ENCODE peak calls at places on chromosomes 4 and X, in nine cellular contexts. W is Peyer's patch, N is IMR-90, L is uterus, E is suprapubic skin, J is esophagus squamous epithelium, R is tibial nerve, M is A549, H is breast epithelium. K is an unnamed sample. For H3K4me1, the result is how much of the 10 kb centered on the place peaks cover.

GRCh38 chr4:155582971-155583437 is 83.6 kb upstream of the GUCY1A1 start:
- DNase-seq in J (no peak), E (no peak), N (peak), R (no peak), L (no peak), H (no peak), W (no peak), M (no peak), K (no peak)

GRCh38 chrX:124383367-124383766 is 37.0 kb downstream of the SH2D1A start:
- DNase-seq in R (no peak), H (no peak), E (no peak), M (no peak), L (no peak), J (no peak), W (no peak), N (no peak), K (no peak)

GRCh38 chr4:133865606-133866327 is 335.8 kb downstream of the PABPC4L start:
- DNase-seq in R (no peak), L (no peak), E (no peak), W (no peak), J (no peak), N (peak), H (no peak), M (peak), K (no peak)

GRCh38 chrX:47112316-47112954 is 32.1 kb downstream of the NDUFB11 start:
- DNase-seq in J (no peak), L (no peak), E (no peak), R (no peak), M (no peak), H (no peak), N (no peak), W (no peak), K (peak)

GRCh38 chr4:124334119-124334518 is 378.4 kb downstream of the ANKRD50 start:
- DNase-seq in H (no peak), J (no peak), L (no peak), E (no peak), M (peak), W (no peak), N (peak), R (no peak), K (peak)

GRCh38 chrX:7059214-7059838 is 88.2 kb upstream of the STS start:
- DNase-seq in R (no peak), H (no peak), J (no peak), N (no peak), L (no peak), M (no peak), E (no peak), W (peak), K (no peak)

GRCh38 chrX:107738272-107738671 is 37.3 kb downstream of the TSC22D3 start:
- DNase-seq in L (peak), R (no peak), M (no peak), H (no peak), E (no peak), W (no peak), N (no peak), J (no peak), K (no peak)

GRCh38 chr4:127634181-127634580 is 1.4 kb downstream of the INTU start:
- DNase-seq in J (no peak), R (no peak), N (peak), H (no peak), L (no peak), W (no peak), M (no peak), E (no peak), K (no peak)

GRCh38 chrX:103789004-103789403 is 12.4 kb downstream of the PLP1 start:
- DNase-seq in H (no peak), E (no peak), L (no peak), M (no peak), J (no peak), W (no peak), R (no peak), N (no peak), K (no peak)

GRCh38 chr4:40912455-40913055 is 162.8 kb downstream of the NSUN7 start:
- DNase-seq in L (no peak), R (no peak), M (no peak), H (no peak), J (no peak), N (peak), W (no peak), E (no peak), K (no peak)
- H3K27ac ChIP-seq in L (no peak), R (no peak), M (no peak), H (no peak), J (no peak), N (no peak), W (no peak), E (no peak), K (no peak)

GRCh38 chr4:98929341-98930267 is 671 bp upstream of the EIF4E start:
- DNase-seq in R (no peak), W (peak), M (peak), N (peak), J (no peak), L (peak), H (peak), E (peak), K (peak)
- TF ChIP-seq POLR2A in R (no peak), W (peak), M (peak), N (peak), J (no peak), L (peak), H (no peak), E (no peak), K (no peak)

GRCh38 chrX:148611993-148612392 is 111.6 kb downstream of the AFF2 start:
- DNase-seq in J (no peak), W (no peak), L (no peak), H (no peak), M (no peak), E (no peak), R (no peak), N (no peak), K (no peak)

GRCh38 chrX:148609766-148610698 is 109.6 kb downstream of the AFF2 start:
- DNase-seq in R (no peak), W (no peak), N (no peak), L (no peak), H (no peak), J (no peak), M (no peak), E (no peak), K (no peak)

GRCh38 chrX:148612431-148612830 is 112.0 kb downstream of the AFF2 start:
- DNase-seq in R (no peak), W (no peak), L (no peak), H (no peak), M (no peak), E (no peak), N (no peak), J (no peak), K (no peak)
- H3K4me1 ChIP-seq in R (under half), W (under half), L (under half), H (under half), M (under half), E (under half), N (under half), J (under half), K (under half)

GRCh38 chrX:153334654-153335295 is 822 bp downstream of the ZNF275 start:
- DNase-seq in M (no peak), R (no peak), H (no peak), J (no peak), E (no peak), W (no peak), N (no peak), L (no peak), K (no peak)
- H3K27ac ChIP-seq in M (peak), R (peak), H (peak), J (peak), E (no peak), W (peak), N (peak), L (peak), K (peak)

DNA sequence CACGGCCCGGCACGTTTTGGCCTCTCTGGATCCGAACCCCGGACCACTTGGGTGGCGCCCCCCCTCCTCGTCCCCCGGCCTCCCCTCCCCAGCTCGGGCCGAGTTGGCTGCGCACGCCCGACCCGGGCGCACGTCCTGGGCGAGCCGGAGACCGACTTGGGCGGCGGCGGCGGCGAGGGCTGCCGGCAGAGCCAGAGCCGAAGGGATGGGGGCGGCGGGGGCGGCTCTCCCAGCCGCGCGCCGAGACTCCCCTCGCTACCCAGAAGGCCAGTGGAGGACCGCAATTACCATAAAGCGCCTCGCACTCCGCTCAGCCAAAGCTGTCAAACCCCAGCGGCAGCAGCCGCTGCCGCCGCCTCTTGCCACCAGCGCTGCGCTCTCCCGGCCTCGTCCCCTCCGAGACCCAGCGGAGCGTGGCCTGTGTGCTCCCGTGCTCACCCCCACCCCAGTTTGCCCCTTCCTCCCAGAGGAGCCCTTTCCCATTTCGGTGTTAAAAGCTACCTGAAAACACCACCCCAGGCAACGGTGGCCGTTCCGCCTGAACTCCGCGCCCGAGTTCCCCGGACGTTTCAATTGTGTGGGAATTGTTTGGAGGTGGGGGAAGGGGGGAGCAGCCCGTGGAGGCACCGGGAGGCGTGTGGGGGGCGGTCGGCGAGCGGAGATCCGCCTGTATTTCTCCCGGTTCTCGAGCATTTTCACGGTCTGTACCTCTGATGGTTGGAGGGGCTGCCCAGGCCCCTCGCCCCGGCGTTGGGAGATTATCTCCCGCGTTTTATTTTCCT is 697 bp upstream of the BCOR start:
- DNase-seq in N (no peak), R (no peak), E (no peak), W (peak), J (no peak), M (peak), L (peak), H (no peak), K (peak)
- TF ChIP-seq POLR2A in N (peak), R (no peak), E (no peak), W (no peak), J (peak), M (no peak), L (no peak), H (no peak), K (no peak)

GRCh38 chr4:101331017-101331416 is 16.3 kb downstream of the PPP3CA start:
- DNase-seq in M (no peak), N (no peak), J (no peak), H (no peak), L (no peak), E (no peak), W (no peak), R (no peak), K (no peak)
- H3K4me1 ChIP-seq in M (under half), N (under half), J (under half), H (under half), L (under half), E (under half), W (under half), R (under half), K (under half)

GRCh38 chr4:159367421-159368105 is 264.7 kb downstream of the RAPGEF2 start:
- DNase-seq in L (no peak), J (no peak), N (no peak), M (no peak), E (no peak), H (no peak), W (no peak), R (no peak), K (no peak)
- H3K27ac ChIP-seq in L (peak), J (no peak), N (no peak), M (no peak), E (no peak), H (no peak), W (no peak), R (no peak), K (no peak)

DNA sequence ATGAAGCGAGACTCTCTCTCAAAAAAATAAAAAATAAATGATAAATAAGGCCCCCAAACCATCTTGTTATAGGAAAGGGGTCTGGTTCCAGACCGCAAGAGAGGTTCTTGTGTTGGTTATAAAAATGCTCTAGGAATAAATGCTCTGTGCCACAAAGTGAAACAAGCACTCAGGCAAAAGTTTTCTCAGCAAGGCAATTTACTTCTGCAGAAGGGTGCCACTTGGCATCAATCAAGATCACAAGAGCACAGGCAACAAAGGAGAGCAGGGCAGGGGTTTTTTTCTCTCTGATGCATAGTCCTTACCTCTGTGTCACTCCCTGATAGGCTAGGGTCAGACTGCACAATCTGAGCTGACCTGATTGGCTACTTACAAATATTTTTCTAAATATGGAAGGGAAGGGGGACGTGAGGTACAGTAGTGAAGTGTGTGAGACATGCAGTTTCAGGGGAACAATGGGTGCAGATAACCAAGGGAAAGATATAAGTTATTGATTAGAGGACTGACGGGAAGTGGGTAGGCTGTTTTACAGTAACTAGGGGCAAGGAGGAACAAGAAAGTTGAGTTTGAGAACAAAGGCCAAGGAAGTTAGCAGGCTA is 29.8 kb upstream of the FUNDC1 start:
- DNase-seq in N (no peak), L (no peak), M (peak), J (no peak), E (no peak), H (no peak), R (no peak), W (no peak), K (no peak)
- TF ChIP-seq POLR2A in N (no peak), L (no peak), M (no peak), J (no peak), E (no peak), H (no peak), R (no peak), W (no peak), K (no peak)

GRCh38 chr4:85717366-85717765 is 242.4 kb downstream of the ARHGAP24 start:
- DNase-seq in E (no peak), L (no peak), H (no peak), M (no peak), J (no peak), W (no peak), R (no peak), N (no peak), K (no peak)

GRCh38 chr4:85720736-85721135 is 245.8 kb downstream of the ARHGAP24 start:
- DNase-seq in E (no peak), R (no peak), M (peak), L (no peak), W (no peak), N (peak), H (no peak), J (no peak), K (no peak)

GRCh38 chr4:85713005-85713404 is 238.1 kb downstream of the ARHGAP24 start:
- DNase-seq in M (no peak), E (no peak), H (no peak), J (no peak), R (no peak), L (no peak), W (peak), N (no peak), K (no peak)

GRCh38 chr4:85717847-85718246 is 242.9 kb downstream of the ARHGAP24 start:
- DNase-seq in W (no peak), L (no peak), J (no peak), M (no peak), R (no peak), H (no peak), E (no peak), N (no peak), K (no peak)

GRCh38 chr4:85715996-85716737 is 241.2 kb downstream of the ARHGAP24 start:
- DNase-seq in W (no peak), H (no peak), N (no peak), J (no peak), L (no peak), E (no peak), M (no peak), R (no peak), K (no peak)
- H3K4me1 ChIP-seq in W (under half), H (under half), N (under half), J (under half), L (under half), E (under half), M (under half), R (under half), K (under half)

DNA sequence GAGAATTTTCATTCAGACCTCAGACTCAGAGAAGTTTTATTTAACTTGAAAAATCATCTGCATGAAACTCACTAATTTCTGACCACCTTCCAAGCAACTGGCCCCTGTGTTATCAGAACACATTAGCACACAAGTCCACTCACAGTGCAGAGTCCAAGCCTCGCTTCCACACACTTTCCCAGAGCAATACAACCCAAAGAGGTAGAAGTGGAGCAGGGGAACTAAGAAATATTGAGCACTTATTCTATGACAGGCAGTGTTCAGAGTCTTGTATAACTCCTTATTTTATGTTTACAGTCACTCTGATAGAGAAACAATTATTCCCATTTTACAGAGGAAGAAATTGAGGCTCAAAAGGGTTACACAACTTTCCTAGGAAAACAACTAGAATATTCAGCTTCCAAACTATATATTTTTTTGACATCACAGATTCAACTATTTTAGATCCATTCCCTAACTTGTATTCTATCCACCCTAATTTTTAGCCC is 18.3 kb upstream of the TMEM154 start:
- DNase-seq in H (no peak), R (no peak), E (no peak), N (no peak), M (no peak), J (no peak), L (no peak), W (no peak), K (no peak)
- H3K27ac ChIP-seq in H (peak), R (no peak), E (peak), N (no peak), M (no peak), J (peak), L (no peak), W (peak), K (no peak)